ENCODE peak calls at places on chromosome 21, in five cellular contexts. C is activated T-helper 1 cell treated with Interleukin-2 at 50 U/mL for 16 hours, K is EH, M is NCI-H1694 treated with DMSO at 0.1 percent for 48 hours, Q is transverse colon. H is an unnamed sample.
A peak's percentile ranks its signal among the peaks of the same experiment; 100 is the strongest.

GRCh38 chr21:40717008-40717407 is 129.9 kb downstream of the DSCAM start:
- DNase-seq in C (no peak), K (no peak), M (no peak), Q (no peak), H (no peak)

GRCh38 chr21:46634966-46635323 is 529 bp upstream of the PRMT2 start:
- DNase-seq in C (no peak), K (peak; percentile 89), M (peak; percentile 80), Q (no peak), H (peak; percentile 47)

GRCh38 chr21:38598413-38598812 is 100.1 kb upstream of the ERG start:
- DNase-seq in C (no peak), K (no peak), M (no peak), Q (no peak), H (no peak)

GRCh38 chr21:29102791-29103257 is 27.6 kb upstream of the MAP3K7CL start:
- DNase-seq in C (no peak), K (peak; percentile 28), M (no peak), Q (no peak), H (no peak)

GRCh38 chr21:35234725-35235124 is 185.6 kb upstream of the RUNX1 start:
- DNase-seq in C (no peak), K (no peak), M (no peak), Q (no peak), H (no peak)

GRCh38 chr21:45180289-45180599 is 105.9 kb downstream of the ADARB1 start:
- DNase-seq in C (no peak), K (no peak), M (no peak), Q (no peak), H (no peak)

GRCh38 chr21:45264146-45264918 is 23.4 kb downstream of the POFUT2 start:
- DNase-seq in C (no peak), K (no peak), M (no peak), Q (no peak), H (no peak)

GRCh38 chr21:43611598-43612369 is 47.5 kb downstream of the HSF2BP start:
- DNase-seq in C (no peak), K (peak; percentile 70), M (no peak), Q (peak; percentile 84), H (no peak)

GRCh38 chr21:15379776-15380175 is 315.0 kb upstream of the NRIP1 start:
- DNase-seq in C (no peak), K (no peak), M (no peak), Q (no peak), H (no peak)

GRCh38 chr21:42048870-42049577 is 22.1 kb upstream of the UMODL1 start:
- DNase-seq in C (no peak), K (no peak), M (no peak), Q (no peak), H (no peak)

GRCh38 chr21:16908087-16908486 is 604.8 kb upstream of the CXADR start:
- DNase-seq in C (no peak), K (no peak), M (no peak), Q (no peak), H (no peak)

GRCh38 chr21:31180256-31181088 is 142.2 kb upstream of the KRTAP19-8 start:
- DNase-seq in C (no peak), K (peak; percentile 32), M (peak; percentile 82), Q (no peak), H (no peak)

GRCh38 chr21:16307256-16307655 is 577.5 kb downstream of the USP25 start:
- DNase-seq in C (no peak), K (no peak), M (no peak), Q (no peak), H (no peak)